ENCODE peak calls at places on chromosomes 11 and 22, in seven cellular contexts. T is upper lobe of left lung, C is endodermal cell, X is mesendoderm, Q is endothelial cell of umbilical vein, B is heart right ventricle, V is A549. N is an unnamed sample. For H3K4me1, the result is how much of the 10 kb centered on the place peaks cover.

GRCh38 chr11:114466742-114467141 is 27.5 kb downstream of the REXO2 start:
- DNase-seq in Q (no peak), B (no peak), V (no peak), T (no peak), C (no peak), X (no peak), N (no peak)

GRCh38 chr11:8810331-8811301 is 100.4 kb upstream of the AKIP1 start:
- DNase-seq in B (peak), T (peak), X (peak), Q (peak), V (no peak), C (peak), N (peak)

GRCh38 chr11:21933095-21933494 is 259.8 kb upstream of the ANO5 start:
- DNase-seq in C (no peak), X (no peak), V (peak), B (no peak), T (no peak), Q (no peak), N (no peak)

GRCh38 chr22:46073683-46074504 is 76.4 kb upstream of the PPARA start:
- DNase-seq in T (peak), X (no peak), Q (peak), V (no peak), B (peak), C (no peak), N (peak)

GRCh38 chr22:50498322-50498861 is 9.1 kb downstream of the LMF2 start:
- DNase-seq in B (no peak), C (peak), Q (peak), X (peak), V (peak), T (no peak), N (no peak)

GRCh38 chr11:20274031-20274430 is 89.5 kb upstream of the HTATIP2 start:
- DNase-seq in T (no peak), V (no peak), B (no peak), Q (no peak), X (peak), C (peak), N (no peak)

GRCh38 chr11:69005631-69006368 is 7.2 kb downstream of the MRGPRF start:
- DNase-seq in C (peak), Q (no peak), V (no peak), X (no peak), T (peak), B (no peak), N (peak)

GRCh38 chr11:119671561-119672015 is 57.4 kb downstream of the NECTIN1 start:
- DNase-seq in Q (peak), V (no peak), X (no peak), B (peak), T (no peak), C (no peak), N (no peak)

GRCh38 chr22:39518996-39519680 is 1.2 kb upstream of the ATF4 start:
- DNase-seq in C (no peak), X (no peak), B (no peak), V (no peak), Q (no peak), T (no peak), N (peak)

GRCh38 chr11:2107521-2107920 is 31.7 kb downstream of the IGF2 start:
- DNase-seq in Q (no peak), T (no peak), X (no peak), C (no peak), V (no peak), B (no peak), N (peak)

GRCh38 chr11:16604784-16605439 is 133.5 kb upstream of the C11orf58 start:
- DNase-seq in X (peak), V (no peak), T (peak), Q (peak), B (peak), C (peak), N (peak)

GRCh38 chr11:287821-288327 is 1.1 kb upstream of the PGGHG start:
- DNase-seq in V (no peak), B (peak), X (no peak), T (peak), Q (no peak), C (no peak), N (peak)

GRCh38 chr22:39731481-39731880 is 160.9 kb downstream of the CACNA1I start:
- DNase-seq in C (no peak), X (no peak), T (no peak), B (no peak), Q (no peak), V (no peak), N (no peak)

GRCh38 chr22:20866716-20867115 is 7.9 kb downstream of the SNAP29 start:
- DNase-seq in Q (no peak), T (no peak), B (no peak), X (no peak), V (no peak), C (no peak), N (no peak)

GRCh38 chr11:35419713-35420333 is 465 bp upstream of the SLC1A2 start:
- DNase-seq in T (peak), C (peak), Q (no peak), X (no peak), B (peak), V (no peak), N (no peak)

GRCh38 chr11:67563354-67564114 is 20.1 kb upstream of the GSTP1 start:
- DNase-seq in X (peak), Q (peak), C (no peak), B (peak), V (peak), T (no peak), N (peak)

GRCh38 chr11:45857834-45858492 is 10.7 kb downstream of the CRY2 start:
- DNase-seq in V (no peak), Q (peak), C (no peak), T (no peak), X (no peak), B (peak), N (no peak)

GRCh38 chr11:114482114-114482513 is 42.8 kb downstream of the REXO2 start:
- DNase-seq in C (peak), X (no peak), B (no peak), Q (no peak), V (no peak), T (no peak), N (no peak)

GRCh38 chr11:69799582-69799981 is 19.6 kb downstream of the FGF3 start:
- DNase-seq in C (peak), T (no peak), B (no peak), X (peak), V (peak), Q (peak), N (no peak)

GRCh38 chr11:20021771-20022362 is 138.4 kb downstream of the DBX1 start:
- DNase-seq in V (peak), X (no peak), B (no peak), Q (no peak), C (peak), T (no peak), N (no peak)

GRCh38 chr11:32312865-32313403 is 122.4 kb downstream of the WT1 start:
- DNase-seq in C (peak), X (peak), B (no peak), V (peak), Q (peak), T (no peak), N (no peak)

GRCh38 chr11:4926607-4927006 is 2.5 kb upstream of the OR51G1 start:
- DNase-seq in V (no peak), Q (no peak), C (no peak), B (no peak), T (no peak), X (no peak), N (no peak)

GRCh38 chr22:50444663-50445062 is 30.2 kb downstream of the SBF1 start:
- DNase-seq in V (peak), B (no peak), C (no peak), T (no peak), Q (peak), X (peak), N (no peak)

GRCh38 chr11:11346249-11346648 is 6.8 kb downstream of the CSNK2A3 start:
- DNase-seq in V (no peak), X (no peak), B (no peak), C (no peak), T (no peak), Q (no peak), N (no peak)

GRCh38 chr11:2533642-2534115 is 88.9 kb downstream of the KCNQ1 start:
- DNase-seq in V (no peak), Q (peak), B (peak), T (peak), X (peak), C (peak), N (peak)

GRCh38 chr11:7239877-7240276 is 11.8 kb upstream of the SYT9 start:
- DNase-seq in C (no peak), X (peak), B (no peak), V (no peak), T (no peak), Q (no peak), N (no peak)

GRCh38 chr11:7246179-7246578 is 5.5 kb upstream of the SYT9 start:
- DNase-seq in V (peak), T (no peak), B (no peak), C (no peak), Q (no peak), X (no peak), N (no peak)

GRCh38 chr11:7250166-7250565 is 1.5 kb upstream of the SYT9 start:
- DNase-seq in Q (no peak), B (no peak), V (no peak), X (no peak), C (no peak), T (no peak), N (no peak)

GRCh38 chr11:7245341-7245740 is 6.4 kb upstream of the SYT9 start:
- DNase-seq in T (no peak), C (no peak), B (no peak), V (no peak), Q (no peak), X (no peak), N (no peak)
- H3K27ac ChIP-seq in T (no peak), C (no peak), B (no peak), V (no peak), Q (no peak), X (no peak), N (no peak)

GRCh38 chr22:44029069-44029468 is 5.0 kb downstream of the PARVB start:
- DNase-seq in V (no peak), Q (no peak), B (no peak), T (no peak), C (no peak), X (no peak), N (no peak)
- H3K4me1 ChIP-seq in V (under half), Q (half or more), B (half or more), T (under half), C (under half), X (under half), N (under half)

DNA sequence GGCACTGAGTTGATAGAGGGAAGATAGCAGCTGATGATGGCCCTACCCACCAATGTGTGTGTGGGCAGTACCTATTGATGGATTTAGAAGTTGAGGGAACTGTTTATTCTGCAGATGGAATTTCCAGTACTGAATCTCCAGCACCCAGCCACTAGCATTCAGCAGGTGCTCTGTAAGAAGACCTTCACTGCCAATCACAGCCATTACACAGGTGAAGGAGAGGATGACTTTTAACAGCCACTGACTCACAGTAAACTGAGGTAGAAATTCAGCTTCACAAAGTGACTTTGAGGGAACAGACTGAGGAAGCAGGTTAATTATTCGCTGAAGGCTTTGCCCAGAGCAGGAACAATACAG is 107.8 kb downstream of the GGTLC2 start:
- DNase-seq in X (no peak), V (no peak), T (no peak), Q (no peak), B (no peak), C (no peak), N (no peak)
- H3K4me3 ChIP-seq in X (no peak), V (no peak), T (no peak), Q (no peak), B (no peak), C (no peak), N (no peak)

DNA sequence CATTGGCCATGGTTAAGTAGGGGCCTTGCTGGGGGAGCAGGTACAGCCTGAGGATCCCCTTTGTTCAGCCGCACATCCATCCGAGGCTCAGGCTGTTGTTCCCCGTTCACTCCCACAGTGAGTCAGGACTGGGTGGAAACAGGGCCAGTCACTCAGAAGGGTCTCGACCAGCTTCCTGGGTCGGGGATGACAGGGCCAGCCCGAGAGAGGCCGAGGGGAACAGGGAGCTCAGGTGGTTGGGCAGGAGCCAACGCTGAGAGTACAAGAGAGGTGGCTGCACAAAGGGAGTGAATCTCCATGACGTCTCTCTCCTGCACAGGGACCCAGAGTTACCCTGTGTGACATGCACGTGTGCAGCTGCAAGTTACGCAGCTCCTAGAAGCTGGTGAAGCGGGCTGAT is 97.2 kb upstream of the SHANK2 start:
- DNase-seq in C (no peak), X (no peak), Q (no peak), T (no peak), V (no peak), B (no peak), N (peak)
- H3K27ac ChIP-seq in C (no peak), X (no peak), Q (no peak), T (no peak), V (no peak), B (no peak), N (no peak)

N was measured in aorta.